ENCODE peak calls at places on chromosomes 12 and 14, in six cellular contexts. P is left ventricle myocardium inferior; K is substantia nigra; C is activated CD8-positive, alpha-beta memory T cell treated with anti-CD3 and anti-CD28 coated beads, Interleukin-2, amount 50 U/mL, for 4 hours; H is naive thymus-derived CD8-positive, alpha-beta T cell; J is HFFc6. R is an unnamed sample.
A peak's percentile ranks its signal among the peaks of the same experiment; 100 is the strongest.

GRCh38 chr12:106137456-106138278 is 1.1 kb downstream of the NUAK1 start:
- DNase-seq in P (no peak), K (no peak), C (no peak), H (no peak), J (no peak), R (no peak)

GRCh38 chr12:88579572-88579940 is 715 bp downstream of the KITLG start:
- DNase-seq in P (peak; percentile 42), K (no peak), C (no peak), H (no peak), J (no peak), R (peak; percentile 31)

GRCh38 chr14:96098309-96098998 is 59.3 kb downstream of the C14orf132 start:
- DNase-seq in P (no peak), K (peak; percentile 15), C (no peak), H (no peak), J (peak; percentile 70), R (no peak)

GRCh38 chr12:67797769-67798168 is 149.2 kb downstream of the DYRK2 start:
- DNase-seq in P (no peak), K (no peak), C (no peak), H (no peak), J (no peak), R (no peak)

GRCh38 chr14:52801014-52801708 is 9.8 kb upstream of the GNPNAT1 start:
- DNase-seq in P (no peak), K (no peak), C (no peak), H (no peak), J (peak; percentile 90), R (no peak)

GRCh38 chr12:67630373-67631088 is 18.0 kb upstream of the DYRK2 start:
- DNase-seq in P (no peak), K (no peak), C (peak; percentile 76), H (peak; percentile 94), J (no peak), R (peak; percentile 21)

GRCh38 chr14:53620325-53620716 is 336.3 kb downstream of the BMP4 start:
- DNase-seq in P (no peak), K (no peak), C (no peak), H (no peak), J (no peak), R (no peak)

GRCh38 chr14:58048219-58048618 is 103.8 kb downstream of the ARMH4 start:
- DNase-seq in P (no peak), K (no peak), C (no peak), H (no peak), J (no peak), R (no peak)

GRCh38 chr12:50073712-50074111 is 11.4 kb upstream of the SMARCD1 start:
- DNase-seq in P (no peak), K (no peak), C (no peak), H (no peak), J (no peak), R (no peak)

GRCh38 chr14:96567289-96567899 is 65.2 kb downstream of the PAPOLA start:
- DNase-seq in P (no peak), K (no peak), C (no peak), H (peak; percentile 20), J (peak; percentile 50), R (no peak)

GRCh38 chr12:18719922-18720321 is 17.9 kb downstream of the PLCZ1 start:
- DNase-seq in P (no peak), K (no peak), C (no peak), H (no peak), J (peak; percentile 36), R (no peak)

GRCh38 chr14:95609398-95609990 is 74.6 kb downstream of the GLRX5 start:
- DNase-seq in P (no peak), K (no peak), C (no peak), H (no peak), J (peak; percentile 6), R (no peak)

GRCh38 chr12:76777765-76778216 is 13.9 kb downstream of the ZDHHC17 start:
- DNase-seq in P (no peak), K (no peak), C (no peak), H (no peak), J (no peak), R (no peak)

GRCh38 chr14:24430682-24431568 is 1.2 kb downstream of the KHNYN start:
- DNase-seq in P (no peak), K (no peak), C (peak; percentile 47), H (peak; percentile 39), J (peak; percentile 37), R (no peak)

GRCh38 chr12:79441534-79441933 is 249.2 kb downstream of the PAWR start:
- DNase-seq in P (no peak), K (no peak), C (no peak), H (no peak), J (no peak), R (no peak)

GRCh38 chr14:31578266-31578665 is 17.1 kb downstream of the NUBPL start:
- DNase-seq in P (no peak), K (no peak), C (no peak), H (no peak), J (no peak), R (no peak)

GRCh38 chr14:39988939-39989338 is 556.7 kb upstream of the FBXO33 start:
- DNase-seq in P (no peak), K (no peak), C (no peak), H (no peak), J (no peak), R (no peak)

GRCh38 chr12:94714378-94714777 is 64.0 kb upstream of the TMCC3 start:
- DNase-seq in P (no peak), K (no peak), C (no peak), H (no peak), J (no peak), R (no peak)

GRCh38 chr12:57323402-57323801 is 72.4 kb upstream of the STAC3 start:
- DNase-seq in P (no peak), K (no peak), C (no peak), H (no peak), J (no peak), R (no peak)

GRCh38 chr14:68306934-68307758 is 485.7 kb downstream of the ZFP36L1 start:
- DNase-seq in P (no peak), K (no peak), C (no peak), H (no peak), J (no peak), R (no peak)

R was measured in heart right ventricle.